ENCODE peak calls at places on chromosomes 3 and 15, in nine cellular contexts. O, G, M, U, S, V, T, D and Z are unnamed samples.

GRCh38 chr3:184760337-184761119 is 48.7 kb upstream of the MAGEF1 start:
- DNase-seq in O (no peak), G (no peak), M (no peak), U (no peak), S (no peak), V (no peak), T (no peak), D (no peak), Z (peak)

GRCh38 chr3:131454501-131454900 is 48.3 kb downstream of the MRPL3 start:
- DNase-seq in O (no peak), G (no peak), M (no peak), U (no peak), S (no peak), V (peak), T (peak), D (no peak), Z (peak)

GRCh38 chr3:23620044-23620443 is 185.7 kb upstream of the UBE2E1 start:
- DNase-seq in O (no peak), G (no peak), M (no peak), U (no peak), S (no peak), V (no peak), T (no peak), D (no peak), Z (no peak)

GRCh38 chr3:174397848-174398247 is 461.3 kb upstream of the NAALADL2 start:
- DNase-seq in O (peak), G (no peak), M (no peak), U (no peak), S (no peak), V (peak), T (peak), D (no peak), Z (peak)

GRCh38 chr3:181838940-181839914 is 127.5 kb downstream of the SOX2 start:
- DNase-seq in O (no peak), G (no peak), M (no peak), U (no peak), S (no peak), V (no peak), T (no peak), D (no peak), Z (no peak)

GRCh38 chr3:138072816-138073215 is 42.6 kb downstream of the DZIP1L start:
- DNase-seq in O (no peak), G (no peak), M (no peak), U (no peak), S (no peak), V (no peak), T (peak), D (no peak), Z (no peak)

GRCh38 chr3:14411166-14411526 is 8.7 kb downstream of the SLC6A6 start:
- DNase-seq in O (no peak), G (no peak), M (no peak), U (no peak), S (no peak), V (no peak), T (no peak), D (no peak), Z (no peak)

GRCh38 chr15:55710286-55710685 is 32.7 kb downstream of the PRTG start:
- DNase-seq in O (no peak), G (no peak), M (no peak), U (no peak), S (no peak), V (peak), T (peak), D (no peak), Z (no peak)

GRCh38 chr15:92724144-92724543 is 68.6 kb upstream of the FAM174B start:
- DNase-seq in O (no peak), G (no peak), M (no peak), U (no peak), S (no peak), V (no peak), T (no peak), D (no peak), Z (no peak)

GRCh38 chr15:68053701-68053996 is 466 bp upstream of the PIAS1 start:
- DNase-seq in O (no peak), G (no peak), M (no peak), U (no peak), S (no peak), V (no peak), T (no peak), D (no peak), Z (no peak)

GRCh38 chr15:99142562-99142961 is 37.7 kb downstream of the SYNM start:
- DNase-seq in O (no peak), G (no peak), M (no peak), U (no peak), S (no peak), V (no peak), T (no peak), D (no peak), Z (no peak)

GRCh38 chr3:126050626-126051025 is 33.3 kb downstream of the SLC41A3 start:
- DNase-seq in O (no peak), G (no peak), M (no peak), U (no peak), S (no peak), V (no peak), T (no peak), D (no peak), Z (no peak)

GRCh38 chr3:119762876-119763275 is 19.0 kb upstream of the NR1I2 start:
- DNase-seq in O (no peak), G (no peak), M (no peak), U (no peak), S (no peak), V (no peak), T (no peak), D (no peak), Z (no peak)